ENCODE peak calls at places on chromosomes 6 and 20, in six cellular contexts. L is left ventricle myocardium inferior, I is tibial artery, Y is LHCN-M2, A is Calu3, H is midbrain. K is an unnamed sample.
A peak's percentile ranks its signal among the peaks of the same experiment; 100 is the strongest.

GRCh38 chr20:50339196-50339901 is 148.7 kb downstream of the CEBPB start:
- DNase-seq in L (no peak), I (peak; percentile 56), Y (peak; percentile 75), A (no peak), H (no peak), K (no peak)

GRCh38 chr20:58737198-58737597 is 44.6 kb downstream of the NPEPL1 start:
- DNase-seq in L (no peak), I (no peak), Y (no peak), A (no peak), H (no peak), K (no peak)

GRCh38 chr6:137309078-137309762 is 90.0 kb upstream of the IFNGR1 start:
- DNase-seq in L (peak; percentile 73), I (peak; percentile 69), Y (peak; percentile 65), A (peak; percentile 76), H (peak; percentile 40), K (peak; percentile 83)

GRCh38 chr20:49543071-49543857 is 24.7 kb downstream of the PTGIS start:
- DNase-seq in L (no peak), I (no peak), Y (no peak), A (no peak), H (no peak), K (peak; percentile 38)

GRCh38 chr6:36432151-36432633 is 10.5 kb downstream of the PXT1 start:
- DNase-seq in L (no peak), I (no peak), Y (peak; percentile 46), A (no peak), H (no peak), K (no peak)

GRCh38 chr20:50186151-50186885 is 4.3 kb upstream of the CEBPB start:
- DNase-seq in L (peak; percentile 92), I (peak; percentile 95), Y (peak; percentile 78), A (peak; percentile 98), H (peak; percentile 87), K (peak; percentile 94)

GRCh38 chr6:5498579-5498899 is 237.2 kb downstream of the FARS2 start:
- DNase-seq in L (no peak), I (no peak), Y (peak; percentile 71), A (no peak), H (no peak), K (no peak)

GRCh38 chr6:10219510-10219909 is 195.4 kb downstream of the TFAP2A start:
- DNase-seq in L (no peak), I (no peak), Y (no peak), A (no peak), H (no peak), K (no peak)

GRCh38 chr6:55955684-55956083 is 80.3 kb upstream of the BMP5 start:
- DNase-seq in L (no peak), I (no peak), Y (no peak), A (no peak), H (no peak), K (no peak)

GRCh38 chr20:50245561-50246366 is 55.1 kb downstream of the CEBPB start:
- DNase-seq in L (no peak), I (no peak), Y (peak; percentile 71), A (peak; percentile 63), H (no peak), K (no peak)

GRCh38 chr20:34189572-34190163 is 51.6 kb upstream of the ASIP start:
- DNase-seq in L (no peak), I (no peak), Y (no peak), A (no peak), H (no peak), K (no peak)

GRCh38 chr6:32194825-32195651 is 2.6 kb upstream of the GPSM3 start:
- DNase-seq in L (no peak), I (no peak), Y (peak; percentile 67), A (peak; percentile 65), H (peak; percentile 74), K (no peak)

GRCh38 chr20:2475850-2476741 is 5.5 kb upstream of the SNRPB start:
- DNase-seq in L (no peak), I (no peak), Y (no peak), A (no peak), H (no peak), K (no peak)

GRCh38 chr6:4021862-4022715 is 56.8 kb downstream of the FAM217A start:
- DNase-seq in L (no peak), I (no peak), Y (peak; percentile 36), A (no peak), H (no peak), K (no peak)

GRCh38 chr6:38796850-38797249 is 81.7 kb downstream of the DNAH8 start:
- DNase-seq in L (no peak), I (no peak), Y (no peak), A (peak; percentile 30), H (no peak), K (no peak)